ENCODE peak calls at places on chromosomes 11 and 22, in seven cellular contexts. G is endothelial cell, R is osteocyte, T is tibial nerve, K is bronchial epithelial cell, J is esophagus squamous epithelium, A is dorsolateral prefrontal cortex. B is an unnamed sample.

GRCh38 chr11:19382131-19382611 is 141.4 kb upstream of the E2F8 start:
- DNase-seq in R (no peak), J (no peak), A (peak), T (no peak), K (no peak), G (no peak), B (no peak)

GRCh38 chr11:73267122-73267846 is 4.9 kb upstream of the P2RY6 start:
- DNase-seq in K (no peak), J (no peak), R (peak), G (no peak), A (no peak), T (no peak), B (no peak)

GRCh38 chr22:31646186-31647019 is 15.6 kb downstream of the PISD start:
- DNase-seq in K (peak), T (no peak), J (no peak), R (no peak), G (no peak), A (no peak), B (peak)

GRCh38 chr11:98300777-98301176 is 720.0 kb upstream of the CNTN5 start:
- DNase-seq in J (no peak), G (no peak), T (no peak), A (no peak), K (no peak), R (no peak), B (no peak)

GRCh38 chr11:119100960-119101349 is 698 bp downstream of the DPAGT1 start:
- DNase-seq in T (no peak), G (no peak), A (no peak), J (no peak), K (no peak), R (no peak), B (no peak)

GRCh38 chr11:19451609-19452008 is 210.9 kb upstream of the E2F8 start:
- DNase-seq in A (no peak), G (no peak), T (no peak), R (no peak), K (no peak), J (no peak), B (no peak)

GRCh38 chr22:43081968-43082367 is 7.2 kb downstream of the TTLL1 start:
- DNase-seq in T (no peak), R (no peak), J (no peak), A (no peak), K (no peak), G (no peak), B (peak)

GRCh38 chr11:43732225-43732624 is 51.7 kb downstream of the HSD17B12 start:
- DNase-seq in G (no peak), J (no peak), R (no peak), A (no peak), T (no peak), K (no peak), B (no peak)

GRCh38 chr11:88411265-88411664 is 73.7 kb upstream of the CTSC start:
- DNase-seq in T (no peak), K (peak), G (no peak), R (no peak), J (no peak), A (no peak), B (peak)

GRCh38 chr11:123537726-123538125 is 107.7 kb downstream of the GRAMD1B start:
- DNase-seq in J (no peak), R (no peak), T (no peak), G (no peak), K (no peak), A (no peak), B (no peak)

GRCh38 chr11:62553839-62554361 is 7.3 kb upstream of the AHNAK start:
- DNase-seq in J (no peak), R (no peak), A (no peak), T (no peak), K (peak), G (no peak), B (peak)

GRCh38 chr22:40728731-40729189 is 49.5 kb downstream of the MCHR1 start:
- DNase-seq in A (no peak), G (no peak), K (peak), J (no peak), R (no peak), T (no peak), B (peak)

GRCh38 chr11:65649656-65650546 is 12.0 kb downstream of the SIPA1 start:
- DNase-seq in K (no peak), A (no peak), G (no peak), R (no peak), T (no peak), J (no peak), B (no peak)

GRCh38 chr22:28514314-28514713 is 165.3 kb downstream of the TTC28 start:
- DNase-seq in R (no peak), J (no peak), K (no peak), T (peak), G (no peak), A (no peak), B (peak)

GRCh38 chr22:22123960-22124278 is 120.7 kb upstream of the VPREB1 start:
- DNase-seq in R (no peak), A (no peak), J (no peak), T (no peak), G (no peak), K (no peak), B (no peak)

GRCh38 chr11:65150513-65151271 is 16.4 kb upstream of the SYVN1 start:
- DNase-seq in T (peak), A (peak), G (no peak), K (peak), J (no peak), R (peak), B (peak)

GRCh38 chr22:38699784-38700183 is 959 bp downstream of the JOSD1 start:
- DNase-seq in J (no peak), A (no peak), G (no peak), T (no peak), R (no peak), K (peak), B (peak)

GRCh38 chr11:92638678-92639077 is 330.8 kb upstream of the MTNR1B start:
- DNase-seq in K (no peak), A (no peak), T (no peak), R (no peak), J (no peak), G (no peak), B (no peak)

GRCh38 chr11:10319691-10320090 is 14.8 kb downstream of the ADM start:
- DNase-seq in A (no peak), K (no peak), G (no peak), J (no peak), R (no peak), T (no peak), B (no peak)

GRCh38 chr11:15911377-15912044 is 444.8 kb downstream of the SOX6 start:
- DNase-seq in R (no peak), A (no peak), G (no peak), J (no peak), K (peak), T (peak), B (peak)

GRCh38 chr11:67252831-67253239 is 13.4 kb upstream of the GRK2 start:
- DNase-seq in R (no peak), K (peak), J (no peak), G (no peak), T (no peak), A (no peak), B (peak)

GRCh38 chr11:2547806-2548205 is 103.0 kb downstream of the KCNQ1 start:
- DNase-seq in K (no peak), T (no peak), R (no peak), G (no peak), J (no peak), A (no peak), B (no peak)

GRCh38 chr22:19213496-19214473 is 35.2 kb upstream of the SLC25A1 start:
- DNase-seq in G (no peak), R (no peak), K (no peak), T (no peak), J (no peak), A (no peak), B (no peak)

GRCh38 chr11:15705886-15706285 is 591.2 kb downstream of the INSC start:
- DNase-seq in K (no peak), T (no peak), R (peak), J (no peak), G (no peak), A (no peak), B (peak)

GRCh38 chr11:18384157-18384641 is 10.2 kb upstream of the LDHA start:
- DNase-seq in G (no peak), A (no peak), J (no peak), R (peak), K (peak), T (peak), B (peak)

GRCh38 chr11:60175860-60176275 is 7.0 kb downstream of the MS4A6A start:
- DNase-seq in J (no peak), R (no peak), K (no peak), A (no peak), T (no peak), G (no peak), B (no peak)

GRCh38 chr11:105881027-105881426 is 141.0 kb downstream of the MSANTD4 start:
- DNase-seq in G (no peak), A (no peak), T (no peak), K (no peak), J (no peak), R (no peak), B (no peak)

GRCh38 chr11:93444671-93445073 is 98.5 kb downstream of the SMCO4 start:
- DNase-seq in A (no peak), G (no peak), J (no peak), T (no peak), K (peak), R (no peak), B (no peak)

GRCh38 chr11:44624761-44625221 is 59.3 kb downstream of the CD82 start:
- DNase-seq in K (no peak), J (no peak), T (no peak), R (peak), A (no peak), G (no peak), B (no peak)

GRCh38 chr11:16613401-16614381 is 124.8 kb upstream of the C11orf58 start:
- DNase-seq in K (peak), T (peak), J (no peak), A (peak), R (peak), G (peak), B (peak)

GRCh38 chr11:15166204-15166603 is 51.5 kb downstream of the INSC start:
- DNase-seq in K (no peak), A (no peak), J (no peak), G (no peak), T (no peak), R (no peak), B (no peak)

GRCh38 chr22:38262051-38262795 is 10.6 kb downstream of the TMEM184B start:
- DNase-seq in T (no peak), R (no peak), J (no peak), G (peak), A (peak), K (peak), B (peak)

GRCh38 chr11:101583180-101584128 is at the start of gene TRPC6:
- DNase-seq in R (no peak), G (peak), K (peak), T (no peak), A (no peak), J (no peak), B (peak)

GRCh38 chr11:82718307-82718706 is 15.4 kb downstream of the FAM181B start:
- DNase-seq in G (peak), T (peak), K (peak), A (peak), J (no peak), R (no peak), B (peak)

GRCh38 chr11:126460417-126461095 is 105.1 kb downstream of the ST3GAL4 start:
- DNase-seq in R (no peak), T (no peak), J (no peak), G (no peak), A (no peak), K (no peak), B (no peak)

GRCh38 chr11:45100338-45100737 is 46.1 kb upstream of the PRDM11 start:
- DNase-seq in T (peak), J (no peak), R (no peak), G (no peak), K (peak), A (no peak), B (no peak)

GRCh38 chr22:30445438-30445936 is 19.9 kb downstream of the MTFP1 start:
- DNase-seq in R (no peak), A (no peak), J (no peak), G (no peak), K (peak), T (no peak), B (peak)
- TF ChIP-seq CTCF in R (no peak), A (no peak), J (no peak), G (peak), K (no peak), T (no peak), B (no peak)

DNA sequence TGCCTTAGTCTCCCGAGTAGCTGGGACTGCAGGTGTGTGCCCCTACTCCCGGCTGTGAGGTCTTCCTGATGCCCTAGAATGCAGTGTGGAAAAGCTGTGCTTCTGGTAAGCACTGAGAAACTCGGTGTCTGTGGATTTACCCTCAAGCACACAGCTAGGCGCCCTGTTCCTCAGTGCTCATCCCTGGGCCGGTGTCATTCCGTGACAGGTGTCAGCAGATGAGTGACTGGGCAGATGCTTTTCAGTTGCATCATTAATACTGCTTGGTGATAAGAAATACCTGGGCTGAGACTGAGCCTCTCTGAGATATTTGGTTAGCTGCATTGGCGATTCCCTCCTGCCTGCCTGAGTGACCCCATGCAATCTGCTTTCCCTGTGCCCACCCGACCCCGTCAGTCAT is 21.8 kb downstream of the FAM118A start:
- DNase-seq in T (no peak), G (no peak), A (no peak), R (no peak), J (no peak), K (no peak), B (no peak)
- TF ChIP-seq CTCF in T (no peak), G (no peak), A (no peak), R (no peak), J (no peak), K (no peak), B (no peak)

GRCh38 chr11:78766997-78767396 is 192.3 kb upstream of the NARS2 start:
- DNase-seq in J (no peak), K (no peak), G (no peak), A (no peak), T (no peak), R (no peak), B (no peak)

GRCh38 chr11:78767409-78767932 is 192.8 kb upstream of the NARS2 start:
- DNase-seq in A (no peak), J (no peak), G (no peak), T (no peak), K (peak), R (no peak), B (no peak)

GRCh38 chr11:78768947-78769346 is 194.3 kb upstream of the NARS2 start:
- DNase-seq in T (no peak), G (no peak), J (no peak), R (no peak), K (no peak), A (no peak), B (peak)

GRCh38 chr11:78770931-78771330 is 196.3 kb upstream of the NARS2 start:
- DNase-seq in T (no peak), G (no peak), J (no peak), R (no peak), K (no peak), A (no peak), B (no peak)

DNA sequence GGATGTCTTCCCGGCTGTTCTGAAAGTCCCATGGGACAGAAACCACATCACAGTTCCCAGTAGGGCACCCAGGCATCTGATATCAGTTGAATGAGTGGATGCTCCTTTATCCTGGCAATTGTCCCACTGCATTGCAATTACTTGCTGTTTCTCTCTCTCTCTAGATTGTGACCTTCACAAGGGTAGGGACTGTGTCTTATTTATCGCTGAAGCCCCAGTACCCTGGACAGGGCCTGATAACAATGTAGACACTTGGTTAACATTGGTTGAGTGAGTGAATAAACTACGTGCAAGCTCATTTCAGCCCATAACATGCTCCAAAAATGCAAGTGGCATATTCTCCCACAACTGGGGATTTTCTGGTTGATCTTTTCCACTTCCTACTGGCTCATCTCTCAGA is 193.7 kb upstream of the NARS2 start:
- DNase-seq in K (no peak), A (no peak), R (no peak), G (no peak), T (no peak), J (no peak), B (no peak)
- TF ChIP-seq CTCF in K (no peak), A (no peak), R (no peak), G (no peak), T (no peak), J (no peak), B (no peak)

GRCh38 chr11:96707273-96707672 is 317.5 kb downstream of the JRKL start:
- DNase-seq in A (no peak), R (no peak), J (no peak), T (no peak), G (no peak), K (no peak), B (no peak)

GRCh38 chr11:96706761-96707160 is 316.9 kb downstream of the JRKL start:
- DNase-seq in K (peak), T (no peak), R (no peak), G (no peak), A (no peak), J (no peak), B (no peak)

GRCh38 chr11:96708469-96708868 is 318.7 kb downstream of the JRKL start:
- DNase-seq in A (no peak), R (no peak), K (no peak), T (no peak), J (no peak), G (no peak), B (no peak)

GRCh38 chr11:96704847-96705246 is 315.0 kb downstream of the JRKL start:
- DNase-seq in T (no peak), R (no peak), J (no peak), G (no peak), K (no peak), A (no peak), B (no peak)
- TF ChIP-seq CTCF in T (no peak), R (no peak), J (no peak), G (no peak), K (peak), A (no peak), B (no peak)

GRCh38 chr11:86940122-86940777 is 14.9 kb downstream of the FZD4 start:
- DNase-seq in G (peak), K (peak), A (no peak), J (no peak), T (peak), R (no peak), B (peak)
- TF ChIP-seq CTCF in G (no peak), K (no peak), A (no peak), J (no peak), T (no peak), R (peak), B (no peak)

GRCh38 chr22:34801221-34801620 is 264.7 kb upstream of the ISX start:
- DNase-seq in G (no peak), K (no peak), J (no peak), R (no peak), T (no peak), A (no peak), B (no peak)

GRCh38 chr22:34798605-34799004 is 267.4 kb upstream of the ISX start:
- DNase-seq in K (no peak), J (no peak), R (no peak), T (no peak), G (no peak), A (no peak), B (peak)

GRCh38 chr22:34808618-34809017 is 257.3 kb upstream of the ISX start:
- DNase-seq in A (no peak), J (no peak), G (no peak), K (no peak), T (no peak), R (no peak), B (no peak)

GRCh38 chr22:34800265-34800664 is 265.7 kb upstream of the ISX start:
- DNase-seq in A (no peak), K (no peak), R (no peak), T (peak), G (no peak), J (no peak), B (peak)

GRCh38 chr22:34804588-34804987 is 261.4 kb upstream of the ISX start:
- DNase-seq in T (no peak), K (no peak), A (no peak), R (no peak), G (no peak), J (no peak), B (no peak)
- TF ChIP-seq CTCF in T (no peak), K (no peak), A (no peak), R (no peak), G (no peak), J (no peak), B (no peak)

GRCh38 chr11:86812981-86813380 is 12.6 kb downstream of the PRSS23 start:
- DNase-seq in A (no peak), T (no peak), G (no peak), K (no peak), R (no peak), J (no peak), B (no peak)

GRCh38 chr11:86816251-86816726 is 15.9 kb downstream of the PRSS23 start:
- DNase-seq in G (no peak), R (no peak), K (peak), A (no peak), J (no peak), T (no peak), B (peak)

GRCh38 chr11:86812322-86812670 is 12.0 kb downstream of the PRSS23 start:
- DNase-seq in R (no peak), G (no peak), T (no peak), K (no peak), J (no peak), A (no peak), B (no peak)

GRCh38 chr11:86815726-86816125 is 15.4 kb downstream of the PRSS23 start:
- DNase-seq in J (no peak), R (no peak), A (no peak), G (no peak), K (peak), T (no peak), B (no peak)

GRCh38 chr11:86814775-86815174 is 14.4 kb downstream of the PRSS23 start:
- DNase-seq in A (no peak), G (no peak), K (peak), R (no peak), T (no peak), J (no peak), B (peak)
- TF ChIP-seq CTCF in A (no peak), G (no peak), K (no peak), R (no peak), T (no peak), J (no peak), B (no peak)

GRCh38 chr22:25884121-25884520 is 142.1 kb downstream of the MYO18B start:
- DNase-seq in G (no peak), T (no peak), A (no peak), J (no peak), R (no peak), K (no peak), B (no peak)

GRCh38 chr22:25881353-25881752 is 139.4 kb downstream of the MYO18B start:
- DNase-seq in J (no peak), K (no peak), G (no peak), A (no peak), R (no peak), T (no peak), B (no peak)

GRCh38 chr22:25878933-25879332 is 136.9 kb downstream of the MYO18B start:
- DNase-seq in G (no peak), K (no peak), R (no peak), A (no peak), J (no peak), T (no peak), B (no peak)

GRCh38 chr22:25882366-25882765 is 140.4 kb downstream of the MYO18B start:
- DNase-seq in T (no peak), K (no peak), G (no peak), R (no peak), A (no peak), J (no peak), B (no peak)

DNA sequence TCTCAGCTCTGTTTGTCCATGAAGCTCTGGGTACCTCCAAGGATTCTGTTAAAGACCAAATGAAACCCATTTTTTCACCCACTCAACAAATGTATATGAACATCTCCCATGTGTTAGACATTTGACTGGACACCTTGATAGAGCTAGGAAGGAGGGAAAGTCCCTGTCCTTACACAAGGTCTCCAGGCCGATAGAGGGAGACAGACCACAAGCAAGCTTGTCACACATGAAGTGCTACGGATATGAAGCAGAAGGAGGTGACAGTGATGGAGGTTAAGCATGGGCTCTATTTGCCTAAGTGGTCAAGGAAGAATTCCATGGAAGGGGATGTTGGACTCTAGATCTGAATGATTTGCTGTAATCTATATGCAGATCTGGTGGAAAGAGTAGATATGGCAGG is 138.5 kb downstream of the MYO18B start:
- DNase-seq in G (no peak), K (no peak), J (no peak), R (no peak), A (no peak), T (no peak), B (no peak)
- TF ChIP-seq CTCF in G (no peak), K (no peak), J (no peak), R (no peak), A (no peak), T (no peak), B (no peak)

GRCh38 chr22:45867118-45867905 is 109.7 kb downstream of the WNT7B start:
- DNase-seq in J (no peak), K (no peak), A (no peak), G (peak), T (no peak), R (no peak), B (no peak)
- TF ChIP-seq CTCF in J (peak), K (peak), A (peak), G (no peak), T (peak), R (peak), B (peak)